ENCODE peak calls at places on chromosomes 1 and 21, in five cellular contexts. R, H, Z, X and W are unnamed samples.

GRCh38 chr21:15421521-15421920 is 308.3 kb upstream of the USP25 start:
- DNase-seq in R (peak; percentile 43), H (no peak), Z (no peak), X (no peak), W (no peak)

GRCh38 chr1:185450917-185451316 is 133.9 kb upstream of the IVNS1ABP start:
- DNase-seq in R (no peak), H (no peak), Z (no peak), X (no peak), W (no peak)

GRCh38 chr21:45877160-45877438 is 104.5 kb upstream of the COL6A1 start:
- DNase-seq in R (no peak), H (no peak), Z (no peak), X (no peak), W (no peak)

GRCh38 chr1:43441894-43442632 is 11.7 kb downstream of the HYI start:
- DNase-seq in R (no peak), H (no peak), Z (no peak), X (no peak), W (peak; percentile 7)

GRCh38 chr1:94044290-94044790 is 76.6 kb downstream of the ABCA4 start:
- DNase-seq in R (no peak), H (no peak), Z (no peak), X (peak; percentile 38), W (no peak)

GRCh38 chr1:32106663-32107273 is 1.1 kb upstream of the KPNA6 start:
- DNase-seq in R (no peak), H (no peak), Z (no peak), X (no peak), W (no peak)

GRCh38 chr1:163922743-163923186 is 601.0 kb downstream of the NUF2 start:
- DNase-seq in R (no peak), H (no peak), Z (no peak), X (no peak), W (no peak)

GRCh38 chr1:205243355-205244191 is 15.8 kb downstream of the TMCC2 start:
- DNase-seq in R (no peak), H (no peak), Z (no peak), X (no peak), W (no peak)

GRCh38 chr1:25629836-25630235 is 13.2 kb downstream of the MAN1C1 start:
- DNase-seq in R (no peak), H (no peak), Z (no peak), X (no peak), W (no peak)

GRCh38 chr1:45730075-45730779 is 20.2 kb downstream of the IPP start:
- DNase-seq in R (no peak), H (no peak), Z (no peak), X (peak; percentile 41), W (no peak)

GRCh38 chr1:200982071-200982945 is 41.2 kb downstream of the KIF21B start:
- DNase-seq in R (no peak), H (no peak), Z (no peak), X (peak; percentile 92), W (no peak)

GRCh38 chr1:219906924-219907771 is 21.2 kb downstream of the SLC30A10 start:
- DNase-seq in R (no peak), H (no peak), Z (no peak), X (no peak), W (no peak)

GRCh38 chr21:32312976-32313375 is 14.3 kb downstream of the MRAP start:
- DNase-seq in R (no peak), H (no peak), Z (no peak), X (no peak), W (no peak)

GRCh38 chr1:157404063-157404501 is 148.2 kb downstream of the FCRL5 start:
- DNase-seq in R (no peak), H (no peak), Z (no peak), X (peak; percentile 22), W (no peak)

GRCh38 chr1:172745014-172745413 is 86.1 kb downstream of the FASLG start:
- DNase-seq in R (peak; percentile 90), H (peak; percentile 49), Z (peak; percentile 25), X (peak; percentile 92), W (no peak)

GRCh38 chr1:201279313-201279712 is 4.0 kb upstream of the PKP1 start:
- DNase-seq in R (no peak), H (no peak), Z (no peak), X (peak; percentile 73), W (no peak)

GRCh38 chr1:3891329-3891867 is 8.7 kb downstream of the C1orf174 start:
- DNase-seq in R (no peak), H (no peak), Z (no peak), X (no peak), W (no peak)

GRCh38 chr1:99808391-99809115 is 41.6 kb upstream of the AGL start:
- DNase-seq in R (peak; percentile 90), H (peak; percentile 79), Z (no peak), X (peak; percentile 96), W (no peak)

GRCh38 chr21:43865471-43866181 is 603 bp downstream of the AGPAT3 start:
- DNase-seq in R (no peak), H (no peak), Z (peak; percentile 27), X (peak; percentile 38), W (peak; percentile 51)

GRCh38 chr21:31943586-31943985 is 70.8 kb downstream of the HUNK start:
- DNase-seq in R (no peak), H (no peak), Z (no peak), X (no peak), W (no peak)

GRCh38 chr1:60390593-60391282 is 317.2 kb upstream of the C1orf87 start:
- DNase-seq in R (no peak), H (no peak), Z (no peak), X (no peak), W (no peak)

GRCh38 chr1:93347319-93347899 is 1.7 kb downstream of the DR1 start:
- DNase-seq in R (no peak), H (no peak), Z (no peak), X (no peak), W (no peak)

GRCh38 chr1:39892611-39893595 is 8.8 kb downstream of the MYCL start:
- DNase-seq in R (peak; percentile 78), H (peak; percentile 73), Z (no peak), X (peak; percentile 85), W (no peak)

GRCh38 chr1:182404764-182405163 is 4.3 kb upstream of the TEDDM1 start:
- DNase-seq in R (no peak), H (no peak), Z (no peak), X (no peak), W (no peak)

GRCh38 chr1:241447056-241447649 is 72.4 kb downstream of the FH start:
- DNase-seq in R (no peak), H (no peak), Z (no peak), X (no peak), W (no peak)

GRCh38 chr1:15355968-15356621 is 53.6 kb upstream of the EFHD2 start:
- DNase-seq in R (peak; percentile 81), H (peak; percentile 95), Z (no peak), X (no peak), W (no peak)

GRCh38 chr1:229947968-229948367 is 119.1 kb upstream of the GALNT2 start:
- DNase-seq in R (peak; percentile 24), H (no peak), Z (no peak), X (peak; percentile 2), W (no peak)

DNA sequence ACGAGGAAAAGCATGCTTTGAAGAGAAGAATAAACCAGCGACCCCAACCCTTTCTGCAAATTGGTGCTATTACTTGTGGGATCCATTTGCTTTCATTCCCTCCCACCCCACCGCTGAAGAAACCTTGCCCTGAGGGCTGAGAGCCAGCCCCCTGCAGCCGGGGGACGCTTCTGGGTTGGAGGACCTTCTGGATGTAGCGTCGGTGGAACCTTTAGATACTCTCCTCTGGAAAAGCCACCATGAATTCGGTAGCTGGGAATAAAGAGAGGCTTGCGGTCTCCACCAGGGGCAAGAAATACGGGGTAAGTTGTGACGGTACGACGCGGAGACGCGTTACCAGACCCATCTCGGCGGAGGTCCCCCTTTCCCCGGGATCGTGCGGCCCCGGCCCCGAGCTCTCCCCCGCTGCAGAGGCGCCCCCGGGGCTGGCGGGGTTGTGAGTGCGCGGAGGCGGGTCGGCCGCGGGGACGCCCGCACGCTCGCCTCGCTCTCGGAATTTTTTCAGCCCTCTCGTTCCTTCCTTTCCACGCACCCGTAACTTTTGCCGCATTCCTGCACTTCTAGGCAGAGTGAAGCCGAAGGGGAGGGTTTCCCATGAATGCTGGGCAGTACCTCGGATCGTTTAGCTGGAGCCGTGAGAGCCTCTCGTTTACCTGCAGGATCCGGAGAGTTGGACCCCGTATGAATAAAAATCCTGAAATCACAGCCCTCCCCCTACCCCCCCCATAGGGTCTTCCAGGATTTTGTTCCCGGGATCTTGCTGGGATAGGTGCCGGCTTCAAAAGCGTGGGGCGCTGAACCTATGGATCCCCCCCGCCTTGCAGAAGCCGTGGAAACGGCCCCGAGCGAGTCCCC is 628 bp downstream of the KIF26B start:
- DNase-seq in R (peak; percentile 46), H (no peak), Z (no peak), X (peak; percentile 38), W (peak; percentile 27)
- TF ChIP-seq CTCF in R (no peak), H (peak; percentile 1), Z (no peak), X (peak; percentile 1), W (no peak)

DNA sequence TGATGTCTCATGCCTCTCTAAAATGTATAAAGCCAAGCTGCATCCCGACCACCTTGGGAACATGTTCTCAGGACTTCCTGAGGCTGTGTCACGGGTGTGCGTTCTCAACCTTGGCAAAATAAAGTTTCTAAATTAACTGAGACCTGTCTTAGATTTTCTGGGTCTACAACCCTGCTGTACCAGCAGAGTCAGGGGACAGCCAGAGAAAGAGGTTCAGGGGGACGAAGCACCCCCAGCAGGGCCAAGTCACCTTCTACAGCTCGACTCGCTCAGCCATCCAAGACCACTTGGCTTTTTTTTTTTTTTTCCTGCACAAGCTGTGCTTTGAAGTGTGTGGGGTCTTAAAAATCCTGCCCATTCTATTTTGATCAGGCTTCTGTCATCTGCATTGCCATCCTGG is 28.5 kb upstream of the PDE9A start:
- DNase-seq in R (no peak), H (no peak), Z (no peak), X (no peak), W (no peak)
- TF ChIP-seq CTCF in R (no peak), H (no peak), Z (no peak), X (no peak), W (no peak)

GRCh38 chr1:193190096-193190744 is 3.8 kb upstream of the B3GALT2 start:
- DNase-seq in R (peak; percentile 18), H (no peak), Z (no peak), X (peak; percentile 58), W (no peak)
- TF ChIP-seq CTCF in R (peak; percentile 33), H (peak; percentile 26), Z (no peak), X (peak; percentile 39), W (no peak)

GRCh38 chr1:119896303-119896702 is at the start of gene ADAM30:
- DNase-seq in R (no peak), H (no peak), Z (no peak), X (no peak), W (no peak)
- TF ChIP-seq CTCF in R (peak; percentile 34), H (peak; percentile 23), Z (no peak), X (peak; percentile 36), W (no peak)

GRCh38 chr1:215181518-215181917 is 99.0 kb downstream of the KCNK2 start:
- DNase-seq in R (no peak), H (no peak), Z (no peak), X (no peak), W (no peak)
- TF ChIP-seq CTCF in R (no peak), H (no peak), Z (no peak), X (no peak), W (no peak)